ENCODE peak calls at places on chromosomes 4 and X, in six cellular contexts. O, J, M, I, R and H are unnamed samples.

GRCh38 chrX:12979011-12979629 is 4.2 kb downstream of the TMSB4X start:
- DNase-seq in O (no peak), J (no peak), M (no peak), I (no peak), R (no peak), H (no peak)

GRCh38 chrX:56498756-56499155 is 64.7 kb upstream of the UBQLN2 start:
- DNase-seq in O (no peak), J (no peak), M (no peak), I (no peak), R (no peak), H (no peak)

GRCh38 chrX:110003167-110004156 is 548 bp downstream of the TMEM164 start:
- DNase-seq in O (no peak), J (peak), M (peak), I (peak), R (no peak), H (peak)

GRCh38 chr4:87679449-87680169 is 29.5 kb downstream of the DMP1 start:
- DNase-seq in O (peak), J (no peak), M (peak), I (peak), R (peak), H (no peak)

GRCh38 chr4:1993169-1993516 is 15.6 kb downstream of the NELFA start:
- DNase-seq in O (no peak), J (peak), M (no peak), I (no peak), R (no peak), H (no peak)

GRCh38 chrX:92351531-92351930 is 572.4 kb downstream of the PCDH11X start:
- DNase-seq in O (no peak), J (no peak), M (no peak), I (no peak), R (no peak), H (no peak)

GRCh38 chrX:150460781-150461180 is 97.7 kb downstream of the MAMLD1 start:
- DNase-seq in O (no peak), J (no peak), M (no peak), I (no peak), R (no peak), H (no peak)

GRCh38 chr4:151774324-151774723 is 13.5 kb upstream of the GATB start:
- DNase-seq in O (no peak), J (no peak), M (no peak), I (no peak), R (no peak), H (no peak)

GRCh38 chrX:16711219-16712115 is 1.0 kb downstream of the CTPS2 start:
- DNase-seq in O (no peak), J (no peak), M (no peak), I (no peak), R (no peak), H (peak)

GRCh38 chr4:95108883-95109421 is 351.2 kb downstream of the BMPR1B start:
- DNase-seq in O (no peak), J (no peak), M (no peak), I (no peak), R (no peak), H (no peak)

GRCh38 chrX:80430826-80431501 is 10.7 kb downstream of the TENT5D start:
- DNase-seq in O (no peak), J (no peak), M (no peak), I (no peak), R (no peak), H (no peak)

GRCh38 chr4:145939241-145939640 is 618 bp upstream of the ZNF827 start:
- DNase-seq in O (no peak), J (no peak), M (no peak), I (no peak), R (no peak), H (no peak)

GRCh38 chr4:138222041-138222440 is 20.1 kb downstream of the SLC7A11 start:
- DNase-seq in O (no peak), J (no peak), M (no peak), I (no peak), R (peak), H (no peak)

GRCh38 chr4:876780-877179 is 50.9 kb upstream of the CPLX1 start:
- DNase-seq in O (no peak), J (no peak), M (no peak), I (no peak), R (no peak), H (no peak)

GRCh38 chrX:39984191-39984956 is 113.4 kb downstream of the BCOR start:
- DNase-seq in O (no peak), J (no peak), M (no peak), I (no peak), R (peak), H (peak)

GRCh38 chrX:45472968-45473367 is 272.3 kb upstream of the DIPK2B start:
- DNase-seq in O (no peak), J (no peak), M (no peak), I (no peak), R (peak), H (no peak)

GRCh38 chr4:38365748-38366310 is 298.2 kb upstream of the KLF3 start:
- DNase-seq in O (no peak), J (no peak), M (no peak), I (no peak), R (no peak), H (no peak)

GRCh38 chrX:26922278-26922677 is 540.9 kb downstream of the PPP4R3C start:
- DNase-seq in O (no peak), J (no peak), M (no peak), I (no peak), R (no peak), H (no peak)

GRCh38 chr4:38313999-38314561 is 349.9 kb upstream of the KLF3 start:
- DNase-seq in O (peak), J (no peak), M (no peak), I (no peak), R (no peak), H (no peak)

GRCh38 chr4:174037049-174037448 is 246.4 kb downstream of the FBXO8 start:
- DNase-seq in O (no peak), J (no peak), M (no peak), I (no peak), R (no peak), H (no peak)

GRCh38 chr4:132797856-132798255 is 351.2 kb upstream of the PCDH10 start:
- DNase-seq in O (no peak), J (no peak), M (no peak), I (no peak), R (no peak), H (no peak)

GRCh38 chrX:31921236-31921635 is 849.4 kb upstream of the FTHL17 start:
- DNase-seq in O (no peak), J (no peak), M (no peak), I (no peak), R (no peak), H (no peak)
- H3K27ac ChIP-seq in O (no peak), J (no peak), M (no peak), I (no peak), R (no peak), H (no peak)

GRCh38 chr4:92163348-92163747 is 140.4 kb upstream of the GRID2 start:
- DNase-seq in O (no peak), J (no peak), M (no peak), I (no peak), R (no peak), H (no peak)
- TF ChIP-seq CTCF in O (no peak), J (no peak), M (no peak), I (no peak), R (peak), H (no peak)

GRCh38 chrX:5233830-5234229 is 994.8 kb downstream of the NLGN4X start:
- DNase-seq in O (no peak), J (no peak), M (no peak), I (no peak), R (no peak), H (no peak)

GRCh38 chrX:5236749-5237148 is 991.9 kb downstream of the NLGN4X start:
- DNase-seq in O (no peak), J (no peak), M (no peak), I (no peak), R (no peak), H (no peak)

DNA sequence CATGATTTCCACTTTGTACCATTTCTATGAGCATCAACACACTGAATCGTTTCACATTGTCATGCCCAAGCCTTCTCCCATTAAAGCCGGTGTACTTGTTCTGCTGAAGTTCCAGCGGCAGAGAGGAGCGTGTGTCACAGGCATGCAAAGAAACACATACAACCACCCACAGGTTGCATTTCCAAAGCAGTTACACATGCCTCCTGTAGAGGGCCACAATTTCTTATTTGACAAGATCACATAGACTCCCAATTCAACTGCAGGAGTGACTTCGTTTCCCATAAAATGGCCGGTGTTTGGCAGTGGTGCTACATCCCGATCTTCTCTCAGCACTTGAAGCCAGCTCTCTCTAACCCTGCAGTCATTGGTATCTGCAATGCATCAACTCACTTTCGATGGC is 992.6 kb downstream of the NLGN4X start:
- DNase-seq in O (no peak), J (no peak), M (no peak), I (peak), R (no peak), H (no peak)
- H3K27ac ChIP-seq in O (no peak), J (no peak), M (no peak), I (no peak), R (no peak), H (no peak)

DNA sequence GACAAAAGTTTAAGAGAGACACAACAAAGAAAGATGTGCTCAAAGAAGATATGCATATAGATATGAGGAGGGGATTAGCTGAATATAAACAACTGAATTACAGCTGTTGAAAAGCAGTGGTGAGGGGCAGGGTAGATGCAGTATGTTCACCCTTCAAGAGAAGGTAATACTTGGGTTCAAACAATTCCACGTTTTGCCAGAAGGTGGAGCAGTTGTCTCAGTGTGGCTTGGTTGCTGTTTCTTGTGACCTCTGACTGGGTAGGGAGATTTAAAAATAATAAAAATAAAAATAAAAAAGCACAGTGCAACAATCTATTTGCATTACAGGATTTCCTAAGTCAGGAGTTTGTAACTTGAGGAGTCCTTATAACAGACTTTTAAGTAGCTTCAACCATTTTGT is 23.3 kb downstream of the PHOX2B start:
- DNase-seq in O (no peak), J (no peak), M (no peak), I (no peak), R (no peak), H (no peak)
- TF ChIP-seq CTCF in O (no peak), J (no peak), M (no peak), I (peak), R (peak), H (no peak)

GRCh38 chrX:130725519-130725918 is 177.5 kb downstream of the ENOX2 start:
- DNase-seq in O (no peak), J (no peak), M (no peak), I (no peak), R (no peak), H (no peak)
- H3K27ac ChIP-seq in O (no peak), J (no peak), M (no peak), I (no peak), R (no peak), H (no peak)

DNA sequence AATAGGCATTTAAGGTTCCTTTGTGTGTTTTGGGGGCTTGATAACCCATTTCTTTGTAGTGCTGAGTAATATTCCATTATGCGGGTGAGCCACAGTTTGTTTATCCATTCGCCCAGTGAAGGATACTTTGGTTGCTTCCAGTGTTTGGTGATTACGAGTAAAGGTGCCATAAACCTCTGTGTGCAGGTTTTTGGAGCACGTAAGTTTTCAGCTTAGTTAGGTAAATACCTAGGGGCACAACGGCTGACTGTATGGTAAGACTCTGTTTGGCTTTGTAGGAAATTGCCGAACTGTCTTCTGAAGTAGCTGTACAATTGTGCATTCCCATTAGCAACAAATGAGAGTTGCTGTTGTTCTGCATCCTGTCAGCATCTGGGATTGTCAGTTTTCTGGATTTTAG is 3.8 kb upstream of the TBL1X start:
- DNase-seq in O (no peak), J (no peak), M (no peak), I (no peak), R (no peak), H (no peak)
- TF ChIP-seq CTCF in O (no peak), J (no peak), M (no peak), I (no peak), R (no peak), H (no peak)

GRCh38 chr4:147354994-147355393 is 125.9 kb upstream of the EDNRA start:
- DNase-seq in O (no peak), J (no peak), M (no peak), I (no peak), R (no peak), H (no peak)
- H3K27ac ChIP-seq in O (no peak), J (no peak), M (no peak), I (no peak), R (no peak), H (no peak)

GRCh38 chr4:184958127-184958806 is 60.0 kb upstream of the HELT start:
- DNase-seq in O (no peak), J (no peak), M (no peak), I (no peak), R (no peak), H (no peak)
- TF ChIP-seq CTCF in O (no peak), J (no peak), M (no peak), I (no peak), R (no peak), H (no peak)

DNA sequence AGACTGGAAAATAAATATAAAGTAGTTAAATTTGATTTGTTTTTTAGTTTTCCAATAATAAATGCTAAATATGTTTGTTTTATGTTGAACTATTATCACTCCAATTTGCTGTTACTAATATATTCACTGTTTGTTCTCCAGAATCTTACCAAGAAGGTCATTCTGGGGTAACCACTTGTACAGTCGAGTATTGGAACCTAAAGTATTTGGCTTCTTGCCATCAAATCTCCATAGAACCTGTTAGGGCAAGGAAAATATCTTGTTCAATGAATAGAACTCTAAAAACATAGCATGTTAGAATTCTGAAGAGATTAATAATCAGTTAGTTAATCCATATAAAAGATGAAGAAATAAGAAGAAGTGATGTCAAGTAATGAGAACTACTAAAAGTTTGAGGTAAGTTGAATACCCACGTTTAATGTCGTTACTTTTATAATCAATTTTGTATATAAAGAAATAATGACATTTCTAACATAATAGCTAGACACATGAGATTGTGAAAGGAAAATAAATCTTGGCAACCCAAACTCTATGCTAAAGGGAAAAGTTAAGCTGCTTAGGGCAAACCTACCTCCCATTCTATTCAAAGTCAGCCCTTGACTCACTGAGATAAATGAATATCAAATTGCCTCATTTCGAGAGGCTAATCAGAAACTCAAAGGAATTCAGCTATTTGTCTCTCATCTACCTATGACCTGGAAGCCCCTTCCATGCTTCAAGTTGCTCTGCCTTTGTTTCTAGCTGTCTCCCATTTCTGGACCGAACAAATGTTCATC is 15.3 kb downstream of the UGT2B15 start:
- DNase-seq in O (no peak), J (no peak), M (no peak), I (no peak), R (no peak), H (no peak)
- H3K27ac ChIP-seq in O (no peak), J (no peak), M (no peak), I (peak), R (no peak), H (no peak)

GRCh38 chr4:172543249-172543648 is 625.4 kb upstream of the GALNT7 start:
- DNase-seq in O (no peak), J (no peak), M (no peak), I (no peak), R (no peak), H (no peak)
- TF ChIP-seq CTCF in O (no peak), J (no peak), M (no peak), I (no peak), R (no peak), H (no peak)